ENCODE peak calls at places on chromosomes 4 and X, in ten cellular contexts. One of them, this sample, is unnamed.

GRCh38 chr4:186643501-186644315 is 79.9 kb downstream of the FAT1 start:
- DNase-seq in Peyer's patch: no peak
- DNase-seq in cardiac muscle cell: no peak
- DNase-seq in upper lobe of right lung: no peak
- DNase-seq in foreskin fibroblast: peak
- DNase-seq in IMR-90: peak
- DNase-seq in coronary artery: no peak
- DNase-seq in HL-60: peak
- DNase-seq in breast epithelium: no peak
- DNase-seq in suprapubic skin: no peak
- DNase-seq in this sample: peak

GRCh38 chr4:176753049-176753448 is 39.7 kb downstream of the VEGFC start:
- DNase-seq in upper lobe of right lung: no peak
- DNase-seq in breast epithelium: no peak
- DNase-seq in HL-60: no peak
- DNase-seq in cardiac muscle cell: peak
- DNase-seq in Peyer's patch: no peak
- DNase-seq in suprapubic skin: no peak
- DNase-seq in coronary artery: no peak
- DNase-seq in foreskin fibroblast: peak
- DNase-seq in IMR-90: peak
- DNase-seq in this sample: peak

GRCh38 chr4:65943076-65943475 is 272.8 kb upstream of the EPHA5 start:
- DNase-seq in Peyer's patch: no peak
- DNase-seq in breast epithelium: no peak
- DNase-seq in cardiac muscle cell: peak
- DNase-seq in HL-60: no peak
- DNase-seq in suprapubic skin: no peak
- DNase-seq in upper lobe of right lung: no peak
- DNase-seq in IMR-90: no peak
- DNase-seq in foreskin fibroblast: no peak
- DNase-seq in coronary artery: no peak
- DNase-seq in this sample: peak

GRCh38 chrX:54171527-54171926 is 11.5 kb downstream of the FAM120C start:
- DNase-seq in upper lobe of right lung: no peak
- DNase-seq in suprapubic skin: no peak
- DNase-seq in breast epithelium: no peak
- DNase-seq in Peyer's patch: no peak
- DNase-seq in cardiac muscle cell: no peak
- DNase-seq in HL-60: no peak
- DNase-seq in coronary artery: no peak
- DNase-seq in IMR-90: no peak
- DNase-seq in foreskin fibroblast: peak
- DNase-seq in this sample: no peak

GRCh38 chr4:19850909-19851308 is 400.8 kb upstream of the SLIT2 start:
- DNase-seq in suprapubic skin: no peak
- DNase-seq in breast epithelium: no peak
- DNase-seq in cardiac muscle cell: no peak
- DNase-seq in coronary artery: no peak
- DNase-seq in IMR-90: peak
- DNase-seq in Peyer's patch: no peak
- DNase-seq in HL-60: no peak
- DNase-seq in upper lobe of right lung: no peak
- DNase-seq in foreskin fibroblast: peak
- DNase-seq in this sample: peak

GRCh38 chr4:76354517-76355473 is 48.3 kb downstream of the STBD1 start:
- DNase-seq in HL-60: peak
- DNase-seq in coronary artery: no peak
- DNase-seq in IMR-90: no peak
- DNase-seq in upper lobe of right lung: no peak
- DNase-seq in foreskin fibroblast: no peak
- DNase-seq in Peyer's patch: peak
- DNase-seq in breast epithelium: no peak
- DNase-seq in cardiac muscle cell: no peak
- DNase-seq in suprapubic skin: no peak
- DNase-seq in this sample: no peak

GRCh38 chr4:159606835-159607234 is 504.0 kb downstream of the RAPGEF2 start:
- DNase-seq in Peyer's patch: no peak
- DNase-seq in suprapubic skin: no peak
- DNase-seq in upper lobe of right lung: no peak
- DNase-seq in breast epithelium: no peak
- DNase-seq in foreskin fibroblast: no peak
- DNase-seq in cardiac muscle cell: no peak
- DNase-seq in IMR-90: no peak
- DNase-seq in coronary artery: no peak
- DNase-seq in HL-60: no peak
- DNase-seq in this sample: no peak

GRCh38 chrX:69024931-69025330 is 140.3 kb downstream of the PJA1 start:
- DNase-seq in foreskin fibroblast: no peak
- DNase-seq in Peyer's patch: peak
- DNase-seq in IMR-90: peak
- DNase-seq in breast epithelium: peak
- DNase-seq in suprapubic skin: peak
- DNase-seq in upper lobe of right lung: peak
- DNase-seq in coronary artery: peak
- DNase-seq in HL-60: no peak
- DNase-seq in cardiac muscle cell: peak
- DNase-seq in this sample: no peak

GRCh38 chr4:151604238-151604637 is 156.6 kb downstream of the GATB start:
- DNase-seq in coronary artery: no peak
- DNase-seq in upper lobe of right lung: no peak
- DNase-seq in cardiac muscle cell: no peak
- DNase-seq in IMR-90: peak
- DNase-seq in foreskin fibroblast: peak
- DNase-seq in breast epithelium: no peak
- DNase-seq in Peyer's patch: no peak
- DNase-seq in suprapubic skin: no peak
- DNase-seq in HL-60: no peak
- DNase-seq in this sample: no peak

GRCh38 chr4:188015025-188015778 is 19.6 kb downstream of the ZFP42 start:
- DNase-seq in coronary artery: no peak
- DNase-seq in cardiac muscle cell: no peak
- DNase-seq in suprapubic skin: no peak
- DNase-seq in Peyer's patch: no peak
- DNase-seq in foreskin fibroblast: no peak
- DNase-seq in HL-60: no peak
- DNase-seq in breast epithelium: no peak
- DNase-seq in IMR-90: no peak
- DNase-seq in upper lobe of right lung: no peak
- DNase-seq in this sample: no peak

GRCh38 chrX:1546601-1547275 is 9.8 kb upstream of the P2RY8 start:
- DNase-seq in IMR-90: no peak
- DNase-seq in foreskin fibroblast: no peak
- DNase-seq in upper lobe of right lung: no peak
- DNase-seq in cardiac muscle cell: no peak
- DNase-seq in coronary artery: no peak
- DNase-seq in HL-60: no peak
- DNase-seq in Peyer's patch: no peak
- DNase-seq in suprapubic skin: peak
- DNase-seq in breast epithelium: no peak
- DNase-seq in this sample: no peak

GRCh38 chrX:114361076-114361475 is 222.8 kb upstream of the HTR2C start:
- DNase-seq in HL-60: no peak
- DNase-seq in IMR-90: no peak
- DNase-seq in upper lobe of right lung: no peak
- DNase-seq in foreskin fibroblast: no peak
- DNase-seq in coronary artery: no peak
- DNase-seq in suprapubic skin: no peak
- DNase-seq in breast epithelium: no peak
- DNase-seq in Peyer's patch: no peak
- DNase-seq in cardiac muscle cell: no peak
- DNase-seq in this sample: no peak

GRCh38 chrX:10603612-10604011 is 16.8 kb downstream of the MID1 start:
- DNase-seq in coronary artery: no peak
- DNase-seq in suprapubic skin: no peak
- DNase-seq in foreskin fibroblast: no peak
- DNase-seq in Peyer's patch: no peak
- DNase-seq in upper lobe of right lung: no peak
- DNase-seq in breast epithelium: no peak
- DNase-seq in cardiac muscle cell: no peak
- DNase-seq in IMR-90: no peak
- DNase-seq in HL-60: no peak
- DNase-seq in this sample: no peak

GRCh38 chrX:17291141-17291900 is 83.7 kb upstream of the NHS start:
- DNase-seq in coronary artery: no peak
- DNase-seq in breast epithelium: no peak
- DNase-seq in IMR-90: no peak
- DNase-seq in cardiac muscle cell: no peak
- DNase-seq in HL-60: no peak
- DNase-seq in upper lobe of right lung: no peak
- DNase-seq in foreskin fibroblast: no peak
- DNase-seq in suprapubic skin: no peak
- DNase-seq in Peyer's patch: no peak
- DNase-seq in this sample: no peak

GRCh38 chr4:87982036-87982435 is 6.5 kb downstream of the SPP1 start:
- DNase-seq in foreskin fibroblast: no peak
- DNase-seq in suprapubic skin: no peak
- DNase-seq in IMR-90: no peak
- DNase-seq in HL-60: no peak
- DNase-seq in cardiac muscle cell: no peak
- DNase-seq in upper lobe of right lung: no peak
- DNase-seq in Peyer's patch: no peak
- DNase-seq in coronary artery: no peak
- DNase-seq in breast epithelium: no peak
- DNase-seq in this sample: no peak

GRCh38 chr4:18976884-18977283 is 955.3 kb upstream of the LCORL start:
- DNase-seq in HL-60: no peak
- DNase-seq in breast epithelium: no peak
- DNase-seq in suprapubic skin: no peak
- DNase-seq in Peyer's patch: no peak
- DNase-seq in coronary artery: no peak
- DNase-seq in upper lobe of right lung: no peak
- DNase-seq in cardiac muscle cell: no peak
- DNase-seq in IMR-90: no peak
- DNase-seq in foreskin fibroblast: no peak
- DNase-seq in this sample: no peak

GRCh38 chr4:101527186-101527585 is 179.9 kb upstream of the PPP3CA start:
- DNase-seq in Peyer's patch: no peak
- DNase-seq in coronary artery: no peak
- DNase-seq in foreskin fibroblast: no peak
- DNase-seq in HL-60: no peak
- DNase-seq in breast epithelium: no peak
- DNase-seq in upper lobe of right lung: no peak
- DNase-seq in cardiac muscle cell: no peak
- DNase-seq in suprapubic skin: no peak
- DNase-seq in IMR-90: no peak
- DNase-seq in this sample: no peak

GRCh38 chr4:88211473-88212252 is 53.2 kb upstream of the ABCG2 start:
- DNase-seq in IMR-90: peak
- DNase-seq in foreskin fibroblast: peak
- DNase-seq in Peyer's patch: peak
- DNase-seq in upper lobe of right lung: no peak
- DNase-seq in HL-60: no peak
- DNase-seq in suprapubic skin: no peak
- DNase-seq in cardiac muscle cell: peak
- DNase-seq in breast epithelium: no peak
- DNase-seq in coronary artery: no peak
- DNase-seq in this sample: no peak

GRCh38 chrX:23901805-23902204 is 5.9 kb downstream of the APOO start:
- DNase-seq in HL-60: peak
- DNase-seq in cardiac muscle cell: peak
- DNase-seq in Peyer's patch: peak
- DNase-seq in foreskin fibroblast: peak
- DNase-seq in IMR-90: peak
- DNase-seq in breast epithelium: peak
- DNase-seq in suprapubic skin: no peak
- DNase-seq in coronary artery: no peak
- DNase-seq in upper lobe of right lung: no peak
- DNase-seq in this sample: no peak

GRCh38 chrX:49162620-49163019 is at the start of gene MAGIX:
- DNase-seq in foreskin fibroblast: no peak
- DNase-seq in cardiac muscle cell: no peak
- DNase-seq in IMR-90: no peak
- DNase-seq in coronary artery: no peak
- DNase-seq in HL-60: no peak
- DNase-seq in upper lobe of right lung: no peak
- DNase-seq in Peyer's patch: no peak
- DNase-seq in suprapubic skin: no peak
- DNase-seq in breast epithelium: no peak
- DNase-seq in this sample: no peak
- H3K4me3 ChIP-seq in foreskin fibroblast: peak
- H3K4me3 ChIP-seq in cardiac muscle cell: no peak
- H3K4me3 ChIP-seq in IMR-90: peak
- H3K4me3 ChIP-seq in coronary artery: peak
- H3K4me3 ChIP-seq in HL-60: no peak
- H3K4me3 ChIP-seq in upper lobe of right lung: peak
- H3K4me3 ChIP-seq in Peyer's patch: peak
- H3K4me3 ChIP-seq in suprapubic skin: peak
- H3K4me3 ChIP-seq in breast epithelium: peak
- H3K4me3 ChIP-seq in this sample: peak

GRCh38 chr4:28822163-28822562 is 1898.0 kb upstream of the PCDH7 start:
- DNase-seq in foreskin fibroblast: no peak
- DNase-seq in cardiac muscle cell: no peak
- DNase-seq in coronary artery: no peak
- DNase-seq in breast epithelium: no peak
- DNase-seq in Peyer's patch: no peak
- DNase-seq in suprapubic skin: no peak
- DNase-seq in IMR-90: peak
- DNase-seq in upper lobe of right lung: no peak
- DNase-seq in HL-60: no peak
- DNase-seq in this sample: no peak
- TF ChIP-seq CTCF in foreskin fibroblast: no peak
- TF ChIP-seq CTCF in cardiac muscle cell: no peak
- TF ChIP-seq CTCF in coronary artery: no peak
- TF ChIP-seq CTCF in breast epithelium: no peak
- TF ChIP-seq CTCF in Peyer's patch: no peak
- TF ChIP-seq CTCF in suprapubic skin: no peak
- TF ChIP-seq CTCF in IMR-90: no peak
- TF ChIP-seq CTCF in upper lobe of right lung: no peak
- TF ChIP-seq CTCF in HL-60: no peak
- TF ChIP-seq CTCF in this sample: no peak

GRCh38 chr4:163558539-163559044 is 64.1 kb downstream of the TMA16 start:
- DNase-seq in IMR-90: no peak
- DNase-seq in HL-60: no peak
- DNase-seq in Peyer's patch: peak
- DNase-seq in coronary artery: no peak
- DNase-seq in cardiac muscle cell: no peak
- DNase-seq in upper lobe of right lung: peak
- DNase-seq in foreskin fibroblast: no peak
- DNase-seq in breast epithelium: no peak
- DNase-seq in suprapubic skin: peak
- DNase-seq in this sample: no peak
- H3K4me3 ChIP-seq in IMR-90: no peak
- H3K4me3 ChIP-seq in HL-60: no peak
- H3K4me3 ChIP-seq in Peyer's patch: no peak
- H3K4me3 ChIP-seq in coronary artery: no peak
- H3K4me3 ChIP-seq in cardiac muscle cell: no peak
- H3K4me3 ChIP-seq in upper lobe of right lung: no peak
- H3K4me3 ChIP-seq in foreskin fibroblast: no peak
- H3K4me3 ChIP-seq in breast epithelium: no peak
- H3K4me3 ChIP-seq in suprapubic skin: no peak
- H3K4me3 ChIP-seq in this sample: no peak

DNA sequence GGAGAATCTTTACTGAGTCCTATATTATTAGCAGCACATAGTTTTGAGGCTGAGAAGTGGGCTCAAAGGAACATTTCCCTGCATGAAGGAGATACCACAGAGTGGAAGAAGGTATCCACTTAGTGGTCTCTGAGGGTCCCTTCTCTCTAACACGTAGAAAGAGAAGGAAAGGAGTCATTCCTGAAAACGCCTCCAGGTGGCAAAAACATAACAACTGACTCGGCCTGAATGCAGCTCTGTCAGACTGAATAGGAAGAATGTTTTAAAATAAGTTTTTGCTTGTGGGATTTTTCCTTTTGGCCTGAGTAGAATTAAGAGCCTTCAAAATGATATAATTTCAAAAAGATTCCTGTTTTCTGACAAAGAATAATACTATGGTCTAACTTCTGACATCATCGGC is 23.3 kb downstream of the RPGR start:
- DNase-seq in IMR-90: peak
- DNase-seq in Peyer's patch: no peak
- DNase-seq in breast epithelium: no peak
- DNase-seq in cardiac muscle cell: peak
- DNase-seq in foreskin fibroblast: no peak
- DNase-seq in suprapubic skin: no peak
- DNase-seq in HL-60: no peak
- DNase-seq in upper lobe of right lung: no peak
- DNase-seq in coronary artery: no peak
- DNase-seq in this sample: no peak
- TF ChIP-seq CTCF in IMR-90: peak
- TF ChIP-seq CTCF in Peyer's patch: peak
- TF ChIP-seq CTCF in breast epithelium: no peak
- TF ChIP-seq CTCF in cardiac muscle cell: peak
- TF ChIP-seq CTCF in foreskin fibroblast: peak
- TF ChIP-seq CTCF in suprapubic skin: no peak
- TF ChIP-seq CTCF in HL-60: no peak
- TF ChIP-seq CTCF in upper lobe of right lung: peak
- TF ChIP-seq CTCF in coronary artery: no peak
- TF ChIP-seq CTCF in this sample: peak

This sample was measured in BJ.